ENCODE peak calls at places on chromosomes 6 and 20, in four cellular contexts. One of them, this sample, is unnamed.
A peak's percentile ranks its signal among the peaks of the same experiment; 100 is the strongest.

GRCh38 chr6:72386324-72386723 is 235.5 kb upstream of the KCNQ5 start:
- DNase-seq in astrocyte: peak; percentile 30
- DNase-seq in neural progenitor cell: no peak
- DNase-seq in neuronal stem cell: no peak
- DNase-seq in this sample: no peak

GRCh38 chr20:33178726-33179125 is 10.8 kb downstream of the BPIFA2 start:
- DNase-seq in neuronal stem cell: no peak
- DNase-seq in neural progenitor cell: peak; percentile 62
- DNase-seq in astrocyte: no peak
- DNase-seq in this sample: no peak

GRCh38 chr6:27518881-27519795 is 46.2 kb upstream of the ZNF184 start:
- DNase-seq in astrocyte: peak; percentile 82
- DNase-seq in neural progenitor cell: peak; percentile 81
- DNase-seq in neuronal stem cell: peak; percentile 84
- DNase-seq in this sample: peak; percentile 73

GRCh38 chr6:41017663-41018062 is 21.4 kb downstream of the UNC5CL start:
- DNase-seq in neural progenitor cell: no peak
- DNase-seq in astrocyte: no peak
- DNase-seq in neuronal stem cell: no peak
- DNase-seq in this sample: no peak

GRCh38 chr20:48831702-48832422 is 4.1 kb upstream of the PREX1 start:
- DNase-seq in neural progenitor cell: peak; percentile 29
- DNase-seq in astrocyte: no peak
- DNase-seq in neuronal stem cell: no peak
- DNase-seq in this sample: no peak

GRCh38 chr6:125808060-125808459 is 17.3 kb downstream of the NCOA7 start:
- DNase-seq in neuronal stem cell: no peak
- DNase-seq in astrocyte: no peak
- DNase-seq in neural progenitor cell: no peak
- DNase-seq in this sample: no peak

GRCh38 chr6:13908955-13909381 is 15.8 kb upstream of the RNF182 start:
- DNase-seq in neuronal stem cell: peak; percentile 55
- DNase-seq in neural progenitor cell: peak; percentile 82
- DNase-seq in astrocyte: peak; percentile 53
- DNase-seq in this sample: no peak

GRCh38 chr6:32940656-32941411 is at the start of gene HLA-DMB:
- DNase-seq in neural progenitor cell: peak; percentile 87
- DNase-seq in astrocyte: peak; percentile 53
- DNase-seq in neuronal stem cell: peak; percentile 73
- DNase-seq in this sample: peak; percentile 91

GRCh38 chr20:9590189-9590588 is 75.8 kb downstream of the LAMP5 start:
- DNase-seq in neural progenitor cell: no peak
- DNase-seq in neuronal stem cell: no peak
- DNase-seq in astrocyte: peak; percentile 9
- DNase-seq in this sample: no peak

GRCh38 chr6:114249522-114249921 is 93.3 kb downstream of the HS3ST5 start:
- DNase-seq in astrocyte: no peak
- DNase-seq in neuronal stem cell: no peak
- DNase-seq in neural progenitor cell: no peak
- DNase-seq in this sample: no peak

GRCh38 chr6:57087916-57088315 is 2.1 kb upstream of the ZNF451 start:
- DNase-seq in neuronal stem cell: no peak
- DNase-seq in astrocyte: no peak
- DNase-seq in neural progenitor cell: no peak
- DNase-seq in this sample: no peak

GRCh38 chr20:61580958-61581824 is 329.1 kb downstream of the CDH4 start:
- DNase-seq in astrocyte: no peak
- DNase-seq in neural progenitor cell: no peak
- DNase-seq in neuronal stem cell: no peak
- DNase-seq in this sample: no peak

GRCh38 chr6:139853302-139853992 is 479.0 kb upstream of the CITED2 start:
- DNase-seq in neuronal stem cell: no peak
- DNase-seq in neural progenitor cell: no peak
- DNase-seq in astrocyte: peak; percentile 45
- DNase-seq in this sample: no peak

GRCh38 chr20:35497780-35498189 is 31.7 kb downstream of the C20orf173 start:
- DNase-seq in neural progenitor cell: no peak
- DNase-seq in neuronal stem cell: no peak
- DNase-seq in astrocyte: no peak
- DNase-seq in this sample: no peak

GRCh38 chr6:36722365-36722764 is 24.7 kb downstream of the RAB44 start:
- DNase-seq in astrocyte: no peak
- DNase-seq in neuronal stem cell: no peak
- DNase-seq in neural progenitor cell: no peak
- DNase-seq in this sample: no peak

GRCh38 chr6:95614094-95614493 is 36.8 kb downstream of the MANEA start:
- DNase-seq in astrocyte: peak; percentile 3
- DNase-seq in neuronal stem cell: no peak
- DNase-seq in neural progenitor cell: no peak
- DNase-seq in this sample: no peak

GRCh38 chr6:37168163-37168758 is 1.7 kb upstream of the PIM1 start:
- DNase-seq in neuronal stem cell: no peak
- DNase-seq in neural progenitor cell: peak; percentile 12
- DNase-seq in astrocyte: no peak
- DNase-seq in this sample: no peak

GRCh38 chr6:139473239-139473701 is 98.8 kb upstream of the CITED2 start:
- DNase-seq in astrocyte: peak; percentile 39
- DNase-seq in neural progenitor cell: peak; percentile 57
- DNase-seq in neuronal stem cell: no peak
- DNase-seq in this sample: no peak

GRCh38 chr6:166599158-166599557 is 12.7 kb upstream of the RAMACL start:
- DNase-seq in astrocyte: no peak
- DNase-seq in neuronal stem cell: no peak
- DNase-seq in neural progenitor cell: no peak
- DNase-seq in this sample: no peak

GRCh38 chr20:3434232-3434631 is 26.8 kb upstream of the DNAAF9 start:
- DNase-seq in neural progenitor cell: no peak
- DNase-seq in astrocyte: no peak
- DNase-seq in neuronal stem cell: no peak
- DNase-seq in this sample: no peak

GRCh38 chr6:2351807-2352431 is 106.5 kb upstream of the GMDS start:
- DNase-seq in astrocyte: peak; percentile 65
- DNase-seq in neuronal stem cell: no peak
- DNase-seq in neural progenitor cell: no peak
- DNase-seq in this sample: no peak

GRCh38 chr20:47669157-47669425 is 116.2 kb downstream of the SULF2 start:
- DNase-seq in neural progenitor cell: no peak
- DNase-seq in astrocyte: no peak
- DNase-seq in neuronal stem cell: no peak
- DNase-seq in this sample: no peak

GRCh38 chr20:46192376-46192944 is 74.3 kb downstream of the CD40 start:
- DNase-seq in neural progenitor cell: peak; percentile 71
- DNase-seq in astrocyte: no peak
- DNase-seq in neuronal stem cell: no peak
- DNase-seq in this sample: no peak

GRCh38 chr6:22026160-22026678 is 270.6 kb downstream of the PRL start:
- DNase-seq in neuronal stem cell: no peak
- DNase-seq in neural progenitor cell: no peak
- DNase-seq in astrocyte: peak; percentile 78
- DNase-seq in this sample: no peak

GRCh38 chr6:35402136-35402855 is 49.8 kb upstream of the FANCE start:
- DNase-seq in neural progenitor cell: peak; percentile 17
- DNase-seq in astrocyte: no peak
- DNase-seq in neuronal stem cell: peak; percentile 11
- DNase-seq in this sample: no peak

GRCh38 chr6:154277578-154278128 is 79.0 kb downstream of the IPCEF1 start:
- DNase-seq in astrocyte: no peak
- DNase-seq in neuronal stem cell: no peak
- DNase-seq in neural progenitor cell: no peak
- DNase-seq in this sample: no peak

GRCh38 chr6:37517411-37517812 is 17.7 kb upstream of the CCDC167 start:
- DNase-seq in neuronal stem cell: no peak
- DNase-seq in astrocyte: no peak
- DNase-seq in neural progenitor cell: no peak
- DNase-seq in this sample: no peak

GRCh38 chr6:132728616-132729015 is 14.8 kb upstream of the VNN1 start:
- DNase-seq in astrocyte: no peak
- DNase-seq in neuronal stem cell: no peak
- DNase-seq in neural progenitor cell: peak; percentile 45
- DNase-seq in this sample: no peak

GRCh38 chr20:986733-987355 is 15.3 kb downstream of the RSPO4 start:
- DNase-seq in neuronal stem cell: no peak
- DNase-seq in astrocyte: no peak
- DNase-seq in neural progenitor cell: no peak
- DNase-seq in this sample: no peak

GRCh38 chr6:124795879-124796838 is 166.1 kb upstream of the RNF217 start:
- DNase-seq in neural progenitor cell: peak; percentile 73
- DNase-seq in astrocyte: no peak
- DNase-seq in neuronal stem cell: peak; percentile 42
- DNase-seq in this sample: peak; percentile 43

GRCh38 chr20:53559816-53560215 is 33.8 kb downstream of the ZNF217 start:
- DNase-seq in neural progenitor cell: no peak
- DNase-seq in astrocyte: peak; percentile 61
- DNase-seq in neuronal stem cell: no peak
- DNase-seq in this sample: no peak

GRCh38 chr6:142927904-142928303 is 17.1 kb downstream of the HIVEP2 start:
- DNase-seq in neuronal stem cell: no peak
- DNase-seq in neural progenitor cell: no peak
- DNase-seq in astrocyte: no peak
- DNase-seq in this sample: peak; percentile 46

GRCh38 chr6:154017786-154018185 is 21.3 kb upstream of the OPRM1 start:
- DNase-seq in neural progenitor cell: no peak
- DNase-seq in neuronal stem cell: no peak
- DNase-seq in astrocyte: no peak
- DNase-seq in this sample: no peak

GRCh38 chr20:34111057-34111711 is 859 bp downstream of the EIF2S2 start:
- DNase-seq in neural progenitor cell: peak; percentile 36
- DNase-seq in neuronal stem cell: no peak
- DNase-seq in astrocyte: peak; percentile 71
- DNase-seq in this sample: peak; percentile 38

GRCh38 chr20:37890108-37890507 is 12.8 kb upstream of the VSTM2L start:
- DNase-seq in astrocyte: no peak
- DNase-seq in neuronal stem cell: no peak
- DNase-seq in neural progenitor cell: no peak
- DNase-seq in this sample: no peak
- H3K4me2 ChIP-seq in astrocyte: no peak overlapping the region
- H3K4me2 ChIP-seq in neuronal stem cell: no peak overlapping the region
- H3K4me2 ChIP-seq in neural progenitor cell: no peak overlapping the region
- H3K4me2 ChIP-seq in this sample: no peak overlapping the region

GRCh38 chr6:116010400-116011095 is 50.1 kb downstream of the FRK start:
- DNase-seq in astrocyte: peak; percentile 27
- DNase-seq in neuronal stem cell: peak; percentile 39
- DNase-seq in neural progenitor cell: peak; percentile 75
- DNase-seq in this sample: peak; percentile 67
- H2AFZ ChIP-seq in astrocyte: no peak overlapping the region
- H2AFZ ChIP-seq in neuronal stem cell: no peak overlapping the region
- H2AFZ ChIP-seq in neural progenitor cell: peak overlapping the region; percentile 26
- H2AFZ ChIP-seq in this sample: no peak overlapping the region

GRCh38 chr6:93420163-93420806 is 926 bp upstream of the EPHA7 start:
- DNase-seq in neuronal stem cell: no peak
- DNase-seq in neural progenitor cell: peak; percentile 41
- DNase-seq in astrocyte: no peak
- DNase-seq in this sample: no peak
- H3K4me2 ChIP-seq in neuronal stem cell: peak overlapping the region; percentile 48
- H3K4me2 ChIP-seq in neural progenitor cell: peak overlapping the region; percentile 85
- H3K4me2 ChIP-seq in astrocyte: peak overlapping the region; percentile 93
- H3K4me2 ChIP-seq in this sample: no peak overlapping the region

GRCh38 chr6:146859206-146859605 is 260.4 kb downstream of the ADGB start:
- DNase-seq in astrocyte: no peak
- DNase-seq in neural progenitor cell: no peak
- DNase-seq in neuronal stem cell: no peak
- DNase-seq in this sample: no peak

GRCh38 chr6:146861029-146861563 is 262.3 kb downstream of the ADGB start:
- DNase-seq in neuronal stem cell: no peak
- DNase-seq in astrocyte: no peak
- DNase-seq in neural progenitor cell: no peak
- DNase-seq in this sample: no peak

GRCh38 chr6:146861716-146862115 is 262.9 kb downstream of the ADGB start:
- DNase-seq in neuronal stem cell: no peak
- DNase-seq in astrocyte: no peak
- DNase-seq in neural progenitor cell: no peak
- DNase-seq in this sample: no peak

GRCh38 chr6:146860583-146860982 is 261.8 kb downstream of the ADGB start:
- DNase-seq in astrocyte: no peak
- DNase-seq in neuronal stem cell: no peak
- DNase-seq in neural progenitor cell: no peak
- DNase-seq in this sample: no peak

DNA sequence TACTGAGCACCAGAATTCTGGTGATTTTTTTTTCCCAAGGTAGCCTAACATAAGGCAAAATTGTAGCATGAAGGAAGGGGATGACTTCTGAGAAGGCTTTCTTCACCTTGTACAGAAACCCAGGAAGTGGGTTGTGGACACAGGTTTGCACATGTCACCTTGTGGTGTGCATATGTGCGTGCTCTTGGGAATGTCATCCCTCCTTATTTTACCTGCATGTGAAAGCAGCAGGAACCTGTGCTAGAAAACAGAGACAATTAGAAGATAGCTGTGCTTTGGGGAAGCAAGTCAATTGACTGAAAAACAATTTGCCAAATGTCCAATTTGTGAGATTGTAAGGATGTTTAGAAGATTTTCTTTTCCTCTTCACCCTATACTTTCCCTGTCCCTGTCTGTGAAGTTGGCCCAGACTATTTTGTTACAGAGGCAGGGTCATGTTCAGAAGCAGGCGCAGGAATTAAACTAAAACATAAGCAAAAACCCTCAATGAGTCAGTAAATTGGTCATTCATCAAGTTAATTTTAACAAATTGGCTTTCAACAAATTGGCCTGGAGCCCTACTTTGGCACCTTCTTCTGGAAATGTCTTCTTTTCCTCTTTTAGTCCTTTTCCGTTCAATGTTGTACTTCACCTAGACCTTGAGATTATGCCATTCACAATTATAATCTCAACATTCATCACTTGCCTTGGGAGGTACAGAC is 261.2 kb downstream of the ADGB start:
- DNase-seq in neuronal stem cell: no peak
- DNase-seq in neural progenitor cell: no peak
- DNase-seq in astrocyte: peak; percentile 57
- DNase-seq in this sample: no peak
- H2AFZ ChIP-seq in neuronal stem cell: no peak overlapping the region
- H2AFZ ChIP-seq in neural progenitor cell: no peak overlapping the region
- H2AFZ ChIP-seq in astrocyte: no peak overlapping the region
- H2AFZ ChIP-seq in this sample: no peak overlapping the region

DNA sequence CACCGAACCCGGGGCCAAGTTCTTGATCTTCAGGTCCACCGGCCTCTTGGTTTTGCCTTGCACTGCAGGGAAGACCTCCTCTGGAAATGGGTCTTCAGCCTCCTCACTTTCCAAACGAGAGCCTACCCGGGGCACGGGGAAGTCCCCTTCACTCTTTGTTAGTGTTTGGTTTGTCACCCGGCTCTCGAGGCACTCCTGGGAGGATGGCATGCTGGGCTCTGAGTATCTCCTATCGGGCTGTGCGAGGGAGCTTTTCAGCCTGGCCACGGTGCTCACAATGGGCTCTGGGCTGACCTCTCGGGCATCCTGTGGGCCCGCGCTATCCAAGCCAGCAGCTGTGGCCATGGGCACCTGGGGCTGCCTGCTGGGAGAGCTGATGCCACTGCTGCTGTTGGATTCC is 8.1 kb downstream of the TAGAP start:
- DNase-seq in neuronal stem cell: no peak
- DNase-seq in astrocyte: no peak
- DNase-seq in neural progenitor cell: no peak
- DNase-seq in this sample: no peak
- H3K4me2 ChIP-seq in neuronal stem cell: no peak overlapping the region
- H3K4me2 ChIP-seq in astrocyte: no peak overlapping the region
- H3K4me2 ChIP-seq in neural progenitor cell: no peak overlapping the region
- H3K4me2 ChIP-seq in this sample: no peak overlapping the region

GRCh38 chr20:4813076-4813838 is 91.5 kb downstream of the PRND start:
- DNase-seq in astrocyte: no peak
- DNase-seq in neuronal stem cell: no peak
- DNase-seq in neural progenitor cell: no peak
- DNase-seq in this sample: peak; percentile 87
- H2AFZ ChIP-seq in astrocyte: peak overlapping the region; percentile 41
- H2AFZ ChIP-seq in neuronal stem cell: no peak overlapping the region
- H2AFZ ChIP-seq in neural progenitor cell: no peak overlapping the region
- H2AFZ ChIP-seq in this sample: no peak overlapping the region

This sample was measured in OCI-LY7.